ENCODE peak calls at places on chromosomes 12 and 14, in ten cellular contexts. Q is natural killer cell treated with Interleukin-12 subunit alpha and Interleukin-12 subunit beta and Interleukin-15 and Interleukin-18, amount 100 ng/mL, for 72 hours; F is GM04504; O is Kasumi-1; Y is kidney glomerular epithelial cell; J is GM12891; U is naive thymus-derived CD4-positive, alpha-beta T cell; H is progenitor cell of endocrine pancreas; C is left ventricle myocardium inferior; R is globus pallidus. A is an unnamed sample.

GRCh38 chr14:76257111-76257803 is 105.5 kb downstream of the GPATCH2L start:
- DNase-seq in Q (no peak), F (peak), O (no peak), Y (no peak), J (no peak), U (no peak), H (no peak), C (no peak), R (no peak), A (no peak)

GRCh38 chr12:124588018-124588634 is 20.7 kb upstream of the NCOR2 start:
- DNase-seq in Q (no peak), F (no peak), O (no peak), Y (no peak), J (no peak), U (no peak), H (no peak), C (no peak), R (no peak), A (no peak)

GRCh38 chr14:68680541-68681051 is 112.3 kb downstream of the ZFP36L1 start:
- DNase-seq in Q (no peak), F (no peak), O (no peak), Y (no peak), J (no peak), U (no peak), H (no peak), C (no peak), R (no peak), A (no peak)

GRCh38 chr14:30525833-30526232 is 33.1 kb upstream of the G2E3 start:
- DNase-seq in Q (no peak), F (no peak), O (no peak), Y (no peak), J (no peak), U (no peak), H (no peak), C (no peak), R (no peak), A (no peak)

GRCh38 chr14:100120522-100121269 is 38.7 kb downstream of the DEGS2 start:
- DNase-seq in Q (no peak), F (no peak), O (no peak), Y (no peak), J (no peak), U (no peak), H (no peak), C (no peak), R (no peak), A (no peak)

GRCh38 chr14:101109981-101110728 is 206.6 kb upstream of the RTL1 start:
- DNase-seq in Q (no peak), F (no peak), O (no peak), Y (no peak), J (no peak), U (no peak), H (no peak), C (no peak), R (no peak), A (no peak)

GRCh38 chr12:33830070-33830469 is 192.2 kb upstream of the ALG10 start:
- DNase-seq in Q (no peak), F (no peak), O (no peak), Y (no peak), J (no peak), U (no peak), H (no peak), C (no peak), R (no peak), A (no peak)

GRCh38 chr12:62724947-62725447 is 210.0 kb downstream of the PPM1H start:
- DNase-seq in Q (no peak), F (peak), O (no peak), Y (peak), J (no peak), U (no peak), H (peak), C (no peak), R (no peak), A (no peak)

GRCh38 chr12:49750027-49750977 is 8.9 kb downstream of the TMBIM6 start:
- DNase-seq in Q (peak), F (peak), O (peak), Y (no peak), J (no peak), U (peak), H (no peak), C (no peak), R (no peak), A (no peak)

GRCh38 chr12:113329022-113329790 is 5.7 kb downstream of the SLC8B1 start:
- DNase-seq in Q (no peak), F (no peak), O (no peak), Y (no peak), J (no peak), U (no peak), H (no peak), C (no peak), R (no peak), A (no peak)

GRCh38 chr14:100593751-100594624 is 6.8 kb upstream of the BEGAIN start:
- DNase-seq in Q (peak), F (no peak), O (no peak), Y (no peak), J (no peak), U (no peak), H (no peak), C (peak), R (no peak), A (peak)

GRCh38 chr14:67722293-67722692 is 20.6 kb downstream of the RDH12 start:
- DNase-seq in Q (no peak), F (no peak), O (peak), Y (no peak), J (no peak), U (no peak), H (no peak), C (peak), R (peak), A (peak)

GRCh38 chr12:28026701-28027100 is 54.2 kb upstream of the PTHLH start:
- DNase-seq in Q (no peak), F (no peak), O (no peak), Y (peak), J (no peak), U (no peak), H (no peak), C (no peak), R (no peak), A (no peak)

GRCh38 chr14:101560534-101561113 is 671 bp upstream of the DIO3 start:
- DNase-seq in Q (peak), F (no peak), O (no peak), Y (no peak), J (no peak), U (no peak), H (no peak), C (no peak), R (no peak), A (no peak)

GRCh38 chr14:31059152-31059924 is 33.2 kb upstream of the STRN3 start:
- DNase-seq in Q (no peak), F (peak), O (peak), Y (peak), J (no peak), U (no peak), H (no peak), C (peak), R (no peak), A (peak)

GRCh38 chr12:28611115-28611435 is 420.8 kb downstream of the CCDC91 start:
- DNase-seq in Q (no peak), F (peak), O (no peak), Y (peak), J (no peak), U (no peak), H (no peak), C (no peak), R (no peak), A (no peak)

GRCh38 chr12:97046901-97047300 is 139.8 kb downstream of the NEDD1 start:
- DNase-seq in Q (no peak), F (no peak), O (no peak), Y (no peak), J (no peak), U (no peak), H (no peak), C (no peak), R (no peak), A (no peak)

GRCh38 chr14:69708049-69708448 is 58.9 kb upstream of the SRSF5 start:
- DNase-seq in Q (no peak), F (no peak), O (no peak), Y (no peak), J (no peak), U (no peak), H (no peak), C (no peak), R (no peak), A (no peak)

GRCh38 chr12:104958946-104959841 is 1.1 kb upstream of the SLC41A2 start:
- DNase-seq in Q (no peak), F (peak), O (no peak), Y (peak), J (no peak), U (no peak), H (no peak), C (no peak), R (no peak), A (no peak)